ENCODE peak calls at places on chromosomes 7 and 10, in eight cellular contexts. One of them, this sample, is unnamed.

GRCh38 chr7:24587853-24588252 is 14.6 kb downstream of the PALS2 start:
- DNase-seq in stomach: no peak
- DNase-seq in A549: no peak
- DNase-seq in GM12878: no peak
- DNase-seq in SK-N-SH: no peak
- DNase-seq in suprapubic skin: no peak
- DNase-seq in tibial nerve: no peak
- DNase-seq in ovary: no peak
- DNase-seq in this sample: peak; percentile 55

GRCh38 chr10:121865554-121865953 is 62.3 kb downstream of the ATE1 start:
- DNase-seq in stomach: no peak
- DNase-seq in A549: no peak
- DNase-seq in GM12878: no peak
- DNase-seq in SK-N-SH: no peak
- DNase-seq in suprapubic skin: no peak
- DNase-seq in tibial nerve: no peak
- DNase-seq in ovary: no peak
- DNase-seq in this sample: no peak

GRCh38 chr10:33031815-33032320 is 73.8 kb upstream of the ITGB1 start:
- DNase-seq in stomach: no peak
- DNase-seq in A549: no peak
- DNase-seq in GM12878: no peak
- DNase-seq in SK-N-SH: no peak
- DNase-seq in suprapubic skin: no peak
- DNase-seq in tibial nerve: no peak
- DNase-seq in ovary: no peak
- DNase-seq in this sample: no peak

GRCh38 chr10:116849271-116850057 is at the start of gene ENO4:
- DNase-seq in stomach: peak; percentile 85
- DNase-seq in A549: peak; percentile 89
- DNase-seq in GM12878: peak; percentile 39
- DNase-seq in SK-N-SH: peak; percentile 93
- DNase-seq in suprapubic skin: peak; percentile 82
- DNase-seq in tibial nerve: peak; percentile 13
- DNase-seq in ovary: peak; percentile 93
- DNase-seq in this sample: no peak

GRCh38 chr7:87110778-87111177 is 41.5 kb upstream of the DMTF1 start:
- DNase-seq in stomach: no peak
- DNase-seq in A549: no peak
- DNase-seq in GM12878: no peak
- DNase-seq in SK-N-SH: no peak
- DNase-seq in suprapubic skin: no peak
- DNase-seq in tibial nerve: no peak
- DNase-seq in ovary: no peak
- DNase-seq in this sample: peak; percentile 61

GRCh38 chr7:36607206-36607515 is 117.1 kb downstream of the AOAH start:
- DNase-seq in stomach: no peak
- DNase-seq in A549: no peak
- DNase-seq in GM12878: no peak
- DNase-seq in SK-N-SH: no peak
- DNase-seq in suprapubic skin: no peak
- DNase-seq in tibial nerve: no peak
- DNase-seq in ovary: no peak
- DNase-seq in this sample: no peak

GRCh38 chr7:22542669-22543068 is 42.7 kb upstream of the STEAP1B start:
- DNase-seq in stomach: no peak
- DNase-seq in A549: no peak
- DNase-seq in GM12878: no peak
- DNase-seq in SK-N-SH: no peak
- DNase-seq in suprapubic skin: no peak
- DNase-seq in tibial nerve: no peak
- DNase-seq in ovary: no peak
- DNase-seq in this sample: no peak

GRCh38 chr10:130409346-130409745 is 273.2 kb downstream of the GLRX3 start:
- DNase-seq in stomach: no peak
- DNase-seq in A549: no peak
- DNase-seq in GM12878: no peak
- DNase-seq in SK-N-SH: no peak
- DNase-seq in suprapubic skin: no peak
- DNase-seq in tibial nerve: no peak
- DNase-seq in ovary: no peak
- DNase-seq in this sample: no peak

GRCh38 chr10:113148899-113149298 is 198.9 kb downstream of the TCF7L2 start:
- DNase-seq in stomach: no peak
- DNase-seq in A549: no peak
- DNase-seq in GM12878: no peak
- DNase-seq in SK-N-SH: no peak
- DNase-seq in suprapubic skin: no peak
- DNase-seq in tibial nerve: no peak
- DNase-seq in ovary: no peak
- DNase-seq in this sample: no peak

GRCh38 chr7:78568690-78569089 is 770.1 kb downstream of the PHTF2 start:
- DNase-seq in stomach: no peak
- DNase-seq in A549: no peak
- DNase-seq in GM12878: no peak
- DNase-seq in SK-N-SH: no peak
- DNase-seq in suprapubic skin: no peak
- DNase-seq in tibial nerve: no peak
- DNase-seq in ovary: no peak
- DNase-seq in this sample: no peak

GRCh38 chr10:75773139-75773801 is 341.8 kb downstream of the LRMDA start:
- DNase-seq in stomach: peak; percentile 38
- DNase-seq in A549: peak; percentile 41
- DNase-seq in GM12878: no peak
- DNase-seq in SK-N-SH: no peak
- DNase-seq in suprapubic skin: no peak
- DNase-seq in tibial nerve: no peak
- DNase-seq in ovary: no peak
- DNase-seq in this sample: no peak

GRCh38 chr7:43302211-43302711 is 189.8 kb downstream of the HECW1 start:
- DNase-seq in stomach: no peak
- DNase-seq in A549: no peak
- DNase-seq in GM12878: no peak
- DNase-seq in SK-N-SH: no peak
- DNase-seq in suprapubic skin: no peak
- DNase-seq in tibial nerve: no peak
- DNase-seq in ovary: no peak
- DNase-seq in this sample: no peak

GRCh38 chr10:12448729-12449391 is 99.5 kb downstream of the CAMK1D start:
- DNase-seq in stomach: peak; percentile 34
- DNase-seq in A549: peak; percentile 72
- DNase-seq in GM12878: peak; percentile 59
- DNase-seq in SK-N-SH: no peak
- DNase-seq in suprapubic skin: no peak
- DNase-seq in tibial nerve: peak; percentile 33
- DNase-seq in ovary: peak; percentile 45
- DNase-seq in this sample: no peak

GRCh38 chr10:4280481-4281206 is 495.6 kb upstream of the KLF6 start:
- DNase-seq in stomach: no peak
- DNase-seq in A549: no peak
- DNase-seq in GM12878: no peak
- DNase-seq in SK-N-SH: no peak
- DNase-seq in suprapubic skin: no peak
- DNase-seq in tibial nerve: no peak
- DNase-seq in ovary: peak; percentile 45
- DNase-seq in this sample: no peak

GRCh38 chr7:30705596-30705995 is 23.3 kb upstream of the CRHR2 start:
- DNase-seq in stomach: no peak
- DNase-seq in A549: no peak
- DNase-seq in GM12878: no peak
- DNase-seq in SK-N-SH: no peak
- DNase-seq in suprapubic skin: no peak
- DNase-seq in tibial nerve: no peak
- DNase-seq in ovary: no peak
- DNase-seq in this sample: no peak

GRCh38 chr7:30702200-30702599 is 19.9 kb upstream of the CRHR2 start:
- DNase-seq in stomach: no peak
- DNase-seq in A549: no peak
- DNase-seq in GM12878: no peak
- DNase-seq in SK-N-SH: no peak
- DNase-seq in suprapubic skin: no peak
- DNase-seq in tibial nerve: no peak
- DNase-seq in ovary: no peak
- DNase-seq in this sample: peak; percentile 26

GRCh38 chr7:30706316-30706715 is 24.1 kb upstream of the CRHR2 start:
- DNase-seq in stomach: no peak
- DNase-seq in A549: no peak
- DNase-seq in GM12878: no peak
- DNase-seq in SK-N-SH: no peak
- DNase-seq in suprapubic skin: no peak
- DNase-seq in tibial nerve: no peak
- DNase-seq in ovary: no peak
- DNase-seq in this sample: no peak

GRCh38 chr7:30705008-30705407 is 22.8 kb upstream of the CRHR2 start:
- DNase-seq in stomach: no peak
- DNase-seq in A549: no peak
- DNase-seq in GM12878: no peak
- DNase-seq in SK-N-SH: no peak
- DNase-seq in suprapubic skin: no peak
- DNase-seq in tibial nerve: no peak
- DNase-seq in ovary: no peak
- DNase-seq in this sample: no peak

GRCh38 chr7:30703756-30704155 is 21.5 kb upstream of the CRHR2 start:
- DNase-seq in stomach: no peak
- DNase-seq in A549: no peak
- DNase-seq in GM12878: no peak
- DNase-seq in SK-N-SH: no peak
- DNase-seq in suprapubic skin: no peak
- DNase-seq in tibial nerve: no peak
- DNase-seq in ovary: no peak
- DNase-seq in this sample: no peak
- H3K4me1 ChIP-seq in stomach: no peaks in the 10 kb centered on the region
- H3K4me1 ChIP-seq in A549: no peaks in the 10 kb centered on the region
- H3K4me1 ChIP-seq in GM12878: no peaks in the 10 kb centered on the region
- H3K4me1 ChIP-seq in SK-N-SH: peaks cover 9% of the 10 kb centered on the region
- H3K4me1 ChIP-seq in suprapubic skin: peaks cover 5% of the 10 kb centered on the region
- H3K4me1 ChIP-seq in tibial nerve: no peaks in the 10 kb centered on the region
- H3K4me1 ChIP-seq in ovary: no peaks in the 10 kb centered on the region
- H3K4me1 ChIP-seq in this sample: peaks cover 9% of the 10 kb centered on the region

DNA sequence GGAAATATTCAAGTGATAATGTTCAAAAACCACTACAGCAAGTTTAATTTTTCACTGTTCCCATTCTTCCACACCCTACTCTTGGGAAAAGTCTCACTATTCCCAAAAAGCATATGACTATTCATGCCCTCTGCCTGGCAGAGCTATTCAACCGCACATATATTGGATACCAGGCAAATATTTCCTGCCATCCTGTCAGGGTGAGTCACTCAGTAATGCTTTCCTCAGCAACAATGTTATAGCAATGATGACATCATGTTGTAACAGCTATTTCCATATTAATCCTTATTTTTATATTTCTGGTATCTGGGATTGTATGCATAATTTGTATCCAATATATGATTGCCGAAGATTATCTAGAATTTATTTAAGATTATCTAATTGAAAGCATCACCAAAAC is 114.0 kb upstream of the PLXDC2 start:
- DNase-seq in stomach: no peak
- DNase-seq in A549: no peak
- DNase-seq in GM12878: no peak
- DNase-seq in SK-N-SH: no peak
- DNase-seq in suprapubic skin: no peak
- DNase-seq in tibial nerve: no peak
- DNase-seq in ovary: no peak
- DNase-seq in this sample: no peak
- TF ChIP-seq EP300 in stomach: no peak
- TF ChIP-seq EP300 in A549: no peak
- TF ChIP-seq EP300 in GM12878: no peak
- TF ChIP-seq EP300 in SK-N-SH: peak; percentile 70
- TF ChIP-seq EP300 in suprapubic skin: no peak
- TF ChIP-seq EP300 in tibial nerve: no peak
- TF ChIP-seq EP300 in ovary: no peak
- TF ChIP-seq EP300 in this sample: no peak

DNA sequence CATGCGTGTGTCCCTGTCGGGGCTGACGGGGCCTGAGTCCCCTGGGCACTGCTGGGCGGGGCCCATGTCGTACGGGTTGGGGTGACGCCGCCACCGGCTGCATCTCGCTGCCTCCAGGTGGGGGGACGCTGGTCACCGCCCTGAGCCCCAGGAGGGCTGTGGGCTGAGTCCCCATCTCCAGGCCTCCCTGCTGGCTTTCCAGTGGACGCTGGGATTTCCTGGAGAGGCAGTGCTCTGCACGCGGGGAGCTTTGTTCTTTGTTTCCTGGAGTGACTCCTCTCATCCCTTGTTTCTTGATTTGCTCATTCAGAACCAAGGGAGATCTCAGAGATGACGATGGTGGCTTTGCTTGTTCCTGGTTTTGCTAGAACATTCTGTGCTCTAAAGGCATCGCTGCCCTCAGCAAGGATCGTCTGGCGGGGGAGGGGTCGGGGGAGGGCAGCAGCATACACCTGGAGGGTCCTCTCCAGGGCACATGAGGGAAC is 21.0 kb downstream of the PWWP2B start:
- DNase-seq in stomach: peak; percentile 66
- DNase-seq in A549: no peak
- DNase-seq in GM12878: no peak
- DNase-seq in SK-N-SH: peak; percentile 41
- DNase-seq in suprapubic skin: no peak
- DNase-seq in tibial nerve: no peak
- DNase-seq in ovary: no peak
- DNase-seq in this sample: no peak
- H3K4me1 ChIP-seq in stomach: peaks cover 99% of the 10 kb centered on the region
- H3K4me1 ChIP-seq in A549: peaks cover 47% of the 10 kb centered on the region
- H3K4me1 ChIP-seq in GM12878: peaks cover 26% of the 10 kb centered on the region
- H3K4me1 ChIP-seq in SK-N-SH: peaks cover 35% of the 10 kb centered on the region
- H3K4me1 ChIP-seq in suprapubic skin: peaks cover 91% of the 10 kb centered on the region
- H3K4me1 ChIP-seq in tibial nerve: peaks cover 57% of the 10 kb centered on the region
- H3K4me1 ChIP-seq in ovary: peaks cover 20% of the 10 kb centered on the region
- H3K4me1 ChIP-seq in this sample: peaks cover 70% of the 10 kb centered on the region

DNA sequence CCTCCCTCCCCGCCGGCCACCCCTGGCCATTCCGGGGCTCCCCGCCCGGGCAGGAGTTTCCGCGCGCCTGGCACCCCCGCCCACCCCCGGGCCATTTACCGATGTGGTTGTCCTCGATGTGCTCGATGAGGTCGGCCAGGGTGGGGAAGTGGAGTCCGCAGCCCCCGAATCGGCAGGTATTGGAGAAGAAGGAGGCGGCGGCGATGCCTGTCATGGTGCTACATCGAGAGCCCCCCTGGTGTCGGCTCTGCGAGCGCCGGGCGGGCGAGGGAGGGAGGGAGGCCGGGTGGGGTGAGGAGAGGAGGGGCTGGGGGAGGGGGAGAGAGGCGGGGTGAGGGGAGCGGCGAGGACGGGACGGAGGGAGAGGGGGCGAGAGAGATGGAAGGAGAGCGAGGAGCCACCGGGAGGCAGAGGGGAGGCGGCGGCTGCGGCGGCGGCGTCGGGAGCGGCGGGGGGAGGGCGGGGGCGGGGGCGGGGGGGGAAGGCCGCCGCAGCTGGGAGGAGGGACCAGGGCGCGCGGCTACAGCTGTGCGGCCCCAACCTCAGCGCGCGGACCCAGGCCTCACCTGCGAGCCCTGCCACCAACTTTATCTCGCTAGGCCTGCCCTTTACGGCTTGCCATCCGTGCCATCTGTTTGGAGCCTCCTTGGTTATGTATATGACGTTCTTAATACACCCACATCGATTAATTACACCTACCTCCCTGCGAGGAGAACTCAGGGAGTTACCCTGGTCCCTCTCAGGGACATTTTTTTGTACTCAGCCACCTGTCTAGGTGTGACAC is at the start of gene JAZF1:
- DNase-seq in stomach: peak; percentile 38
- DNase-seq in A549: peak; percentile 37
- DNase-seq in GM12878: no peak
- DNase-seq in SK-N-SH: peak; percentile 93
- DNase-seq in suprapubic skin: peak; percentile 87
- DNase-seq in tibial nerve: peak; percentile 46
- DNase-seq in ovary: peak; percentile 82
- DNase-seq in this sample: peak; percentile 58
- TF ChIP-seq EP300 in stomach: no peak
- TF ChIP-seq EP300 in A549: no peak
- TF ChIP-seq EP300 in GM12878: no peak
- TF ChIP-seq EP300 in SK-N-SH: no peak
- TF ChIP-seq EP300 in suprapubic skin: no peak
- TF ChIP-seq EP300 in tibial nerve: no peak
- TF ChIP-seq EP300 in ovary: no peak
- TF ChIP-seq EP300 in this sample: no peak

This sample was measured in K562.